ENCODE peak calls at places on chromosome 21, in ten cellular contexts. One of them, this sample, is unnamed.

GRCh38 chr21:26964379-26964778 is 2.5 kb downstream of the ADAMTS5 start:
- DNase-seq in small intestine: no peak
- DNase-seq in GM06990: no peak
- DNase-seq in uterus: peak; percentile 90
- DNase-seq in CD8-positive, alpha-beta T cell: no peak
- DNase-seq in heart right ventricle: peak; percentile 52
- DNase-seq in aorta: peak; percentile 82
- DNase-seq in adipocyte: no peak
- DNase-seq in transverse colon: peak; percentile 35
- DNase-seq in endodermal cell: peak; percentile 88
- DNase-seq in this sample: no peak

GRCh38 chr21:39180429-39181019 is 2.7 kb downstream of the PSMG1 start:
- DNase-seq in aorta: no peak
- DNase-seq in heart right ventricle: no peak
- DNase-seq in adipocyte: no peak
- DNase-seq in CD8-positive, alpha-beta T cell: no peak
- DNase-seq in transverse colon: no peak
- DNase-seq in GM06990: no peak
- DNase-seq in uterus: no peak
- DNase-seq in endodermal cell: no peak
- DNase-seq in small intestine: no peak
- DNase-seq in this sample: no peak

GRCh38 chr21:22758478-22758877 is 1760.3 kb downstream of the NCAM2 start:
- DNase-seq in uterus: no peak
- DNase-seq in aorta: no peak
- DNase-seq in transverse colon: no peak
- DNase-seq in endodermal cell: no peak
- DNase-seq in small intestine: no peak
- DNase-seq in GM06990: no peak
- DNase-seq in adipocyte: no peak
- DNase-seq in heart right ventricle: no peak
- DNase-seq in CD8-positive, alpha-beta T cell: no peak
- DNase-seq in this sample: no peak

GRCh38 chr21:25362375-25363267 is 244.7 kb downstream of the MRPL39 start:
- DNase-seq in aorta: no peak
- DNase-seq in heart right ventricle: no peak
- DNase-seq in small intestine: no peak
- DNase-seq in CD8-positive, alpha-beta T cell: no peak
- DNase-seq in adipocyte: no peak
- DNase-seq in endodermal cell: no peak
- DNase-seq in transverse colon: no peak
- DNase-seq in uterus: no peak
- DNase-seq in GM06990: no peak
- DNase-seq in this sample: no peak

GRCh38 chr21:37939838-37940237 is 23.6 kb upstream of the KCNJ6 start:
- DNase-seq in heart right ventricle: no peak
- DNase-seq in uterus: no peak
- DNase-seq in CD8-positive, alpha-beta T cell: no peak
- DNase-seq in aorta: no peak
- DNase-seq in GM06990: no peak
- DNase-seq in small intestine: no peak
- DNase-seq in endodermal cell: no peak
- DNase-seq in adipocyte: no peak
- DNase-seq in transverse colon: no peak
- DNase-seq in this sample: no peak

GRCh38 chr21:34552324-34553198 is 40.6 kb upstream of the KCNE1 start:
- DNase-seq in transverse colon: no peak
- DNase-seq in endodermal cell: no peak
- DNase-seq in aorta: no peak
- DNase-seq in adipocyte: peak; percentile 73
- DNase-seq in CD8-positive, alpha-beta T cell: no peak
- DNase-seq in small intestine: no peak
- DNase-seq in GM06990: no peak
- DNase-seq in uterus: no peak
- DNase-seq in heart right ventricle: no peak
- DNase-seq in this sample: no peak

GRCh38 chr21:35578350-35578782 is 482.0 kb downstream of the SETD4 start:
- DNase-seq in small intestine: no peak
- DNase-seq in endodermal cell: no peak
- DNase-seq in uterus: no peak
- DNase-seq in transverse colon: no peak
- DNase-seq in aorta: no peak
- DNase-seq in CD8-positive, alpha-beta T cell: no peak
- DNase-seq in heart right ventricle: no peak
- DNase-seq in GM06990: no peak
- DNase-seq in adipocyte: peak; percentile 83
- DNase-seq in this sample: no peak

GRCh38 chr21:14630556-14631069 is 84.5 kb upstream of the SAMSN1 start:
- DNase-seq in GM06990: peak; percentile 65
- DNase-seq in uterus: no peak
- DNase-seq in adipocyte: no peak
- DNase-seq in CD8-positive, alpha-beta T cell: no peak
- DNase-seq in aorta: no peak
- DNase-seq in heart right ventricle: no peak
- DNase-seq in transverse colon: no peak
- DNase-seq in small intestine: peak; percentile 11
- DNase-seq in endodermal cell: no peak
- DNase-seq in this sample: no peak

DNA sequence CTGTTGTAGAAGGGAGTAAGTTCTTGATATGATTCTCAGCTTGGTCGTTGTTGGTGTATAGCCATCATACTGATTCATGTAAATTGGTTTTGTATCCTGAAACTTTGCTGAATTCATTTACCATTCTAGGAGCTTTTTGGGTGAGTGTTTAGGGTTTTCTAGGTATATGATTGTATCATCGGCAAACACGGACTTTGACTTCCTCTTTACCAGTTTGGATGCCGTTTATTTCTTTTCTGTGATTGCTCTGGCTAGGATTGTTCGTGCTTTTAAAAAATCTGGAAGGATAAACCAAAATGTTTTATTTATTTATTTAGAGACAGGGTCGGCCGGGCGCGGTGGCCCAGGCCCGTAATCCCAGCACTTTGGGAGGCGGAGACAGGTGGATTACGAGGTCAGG is 20.6 kb downstream of the RRP1B start:
- DNase-seq in heart right ventricle: no peak
- DNase-seq in endodermal cell: no peak
- DNase-seq in adipocyte: no peak
- DNase-seq in transverse colon: no peak
- DNase-seq in CD8-positive, alpha-beta T cell: no peak
- DNase-seq in uterus: no peak
- DNase-seq in small intestine: no peak
- DNase-seq in GM06990: no peak
- DNase-seq in aorta: no peak
- DNase-seq in this sample: no peak
- H3K36me3 ChIP-seq in heart right ventricle: no peaks in the 10 kb centered on the region
- H3K36me3 ChIP-seq in endodermal cell: peaks cover 72% of the 10 kb centered on the region
- H3K36me3 ChIP-seq in adipocyte: peaks cover 73% of the 10 kb centered on the region
- H3K36me3 ChIP-seq in transverse colon: peaks cover 62% of the 10 kb centered on the region
- H3K36me3 ChIP-seq in CD8-positive, alpha-beta T cell: peaks cover 58% of the 10 kb centered on the region
- H3K36me3 ChIP-seq in uterus: no peaks in the 10 kb centered on the region
- H3K36me3 ChIP-seq in small intestine: peaks cover 11% of the 10 kb centered on the region
- H3K36me3 ChIP-seq in GM06990: peaks cover 21% of the 10 kb centered on the region
- H3K36me3 ChIP-seq in aorta: peaks cover 4% of the 10 kb centered on the region
- H3K36me3 ChIP-seq in this sample: peaks cover 99% of the 10 kb centered on the region

DNA sequence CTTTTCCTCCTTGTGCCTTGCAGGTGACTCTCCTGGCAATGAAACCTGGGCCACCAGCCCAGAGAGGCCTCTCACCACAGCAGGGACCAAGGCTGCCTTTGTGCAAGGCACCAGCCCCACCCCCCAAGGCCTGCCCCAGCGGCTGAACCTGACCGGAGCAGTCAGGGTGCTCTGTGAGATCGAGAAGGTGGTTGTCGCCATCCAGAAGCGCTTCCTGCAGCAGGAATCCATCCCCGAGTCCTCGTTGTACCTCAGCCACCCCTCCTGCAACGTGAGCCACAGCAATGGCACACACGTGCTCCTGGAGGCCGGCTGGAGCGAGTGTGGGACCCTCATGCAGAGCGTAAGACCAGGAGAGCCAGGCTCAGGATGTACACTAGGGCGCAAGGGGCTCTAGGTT is 51.7 kb downstream of the UMODL1 start:
- DNase-seq in adipocyte: no peak
- DNase-seq in heart right ventricle: no peak
- DNase-seq in aorta: peak; percentile 68
- DNase-seq in endodermal cell: no peak
- DNase-seq in GM06990: no peak
- DNase-seq in transverse colon: no peak
- DNase-seq in small intestine: peak; percentile 33
- DNase-seq in uterus: no peak
- DNase-seq in CD8-positive, alpha-beta T cell: no peak
- DNase-seq in this sample: no peak
- H3K27me3 ChIP-seq in adipocyte: peaks cover 74% of the 10 kb centered on the region
- H3K27me3 ChIP-seq in heart right ventricle: peaks cover 68% of the 10 kb centered on the region
- H3K27me3 ChIP-seq in aorta: no peaks in the 10 kb centered on the region
- H3K27me3 ChIP-seq in endodermal cell: no peaks in the 10 kb centered on the region
- H3K27me3 ChIP-seq in GM06990: peaks cover 2% of the 10 kb centered on the region
- H3K27me3 ChIP-seq in transverse colon: peaks cover 48% of the 10 kb centered on the region
- H3K27me3 ChIP-seq in small intestine: peaks cover 2% of the 10 kb centered on the region
- H3K27me3 ChIP-seq in uterus: no peaks in the 10 kb centered on the region
- H3K27me3 ChIP-seq in CD8-positive, alpha-beta T cell: peaks cover 3% of the 10 kb centered on the region
- H3K27me3 ChIP-seq in this sample: peaks cover 35% of the 10 kb centered on the region

GRCh38 chr21:46504681-46505080 is 46.0 kb downstream of the DIP2A start:
- DNase-seq in heart right ventricle: no peak
- DNase-seq in aorta: no peak
- DNase-seq in GM06990: no peak
- DNase-seq in endodermal cell: no peak
- DNase-seq in adipocyte: no peak
- DNase-seq in small intestine: no peak
- DNase-seq in uterus: no peak
- DNase-seq in CD8-positive, alpha-beta T cell: no peak
- DNase-seq in transverse colon: no peak
- DNase-seq in this sample: no peak

GRCh38 chr21:46509760-46510159 is 51.1 kb downstream of the DIP2A start:
- DNase-seq in small intestine: peak; percentile 85
- DNase-seq in GM06990: no peak
- DNase-seq in CD8-positive, alpha-beta T cell: no peak
- DNase-seq in aorta: no peak
- DNase-seq in transverse colon: peak; percentile 49
- DNase-seq in heart right ventricle: no peak
- DNase-seq in endodermal cell: no peak
- DNase-seq in uterus: no peak
- DNase-seq in adipocyte: no peak
- DNase-seq in this sample: no peak

GRCh38 chr21:46503922-46504539 is 45.3 kb downstream of the DIP2A start:
- DNase-seq in CD8-positive, alpha-beta T cell: no peak
- DNase-seq in uterus: no peak
- DNase-seq in adipocyte: no peak
- DNase-seq in transverse colon: no peak
- DNase-seq in endodermal cell: no peak
- DNase-seq in heart right ventricle: no peak
- DNase-seq in small intestine: no peak
- DNase-seq in aorta: no peak
- DNase-seq in GM06990: peak; percentile 55
- DNase-seq in this sample: no peak

DNA sequence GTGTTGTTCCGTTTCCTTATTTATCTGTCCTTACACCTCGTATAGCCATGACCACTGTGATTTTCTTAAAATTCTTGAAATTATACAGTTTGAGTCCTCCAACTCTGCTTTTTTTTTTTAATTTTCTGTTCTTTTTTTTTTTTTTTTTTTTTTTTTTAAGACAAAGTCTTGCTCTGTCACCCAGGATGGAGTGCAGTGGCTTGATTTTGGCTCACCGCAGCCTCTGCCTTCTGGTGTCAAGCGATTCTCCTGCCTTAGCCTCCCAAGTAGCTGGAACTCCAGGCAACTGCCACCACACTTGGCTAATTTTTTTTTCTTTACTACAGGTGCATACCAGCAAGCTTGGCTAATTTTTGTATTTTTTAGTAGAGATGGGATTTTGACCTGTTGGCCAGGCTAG is 48.9 kb downstream of the DIP2A start:
- DNase-seq in aorta: no peak
- DNase-seq in transverse colon: no peak
- DNase-seq in CD8-positive, alpha-beta T cell: no peak
- DNase-seq in uterus: no peak
- DNase-seq in small intestine: no peak
- DNase-seq in adipocyte: no peak
- DNase-seq in heart right ventricle: no peak
- DNase-seq in endodermal cell: no peak
- DNase-seq in GM06990: no peak
- DNase-seq in this sample: no peak
- H3K36me3 ChIP-seq in aorta: no peaks in the 10 kb centered on the region
- H3K36me3 ChIP-seq in transverse colon: peaks cover 43% of the 10 kb centered on the region
- H3K36me3 ChIP-seq in CD8-positive, alpha-beta T cell: peaks cover 37% of the 10 kb centered on the region
- H3K36me3 ChIP-seq in uterus: no peaks in the 10 kb centered on the region
- H3K36me3 ChIP-seq in small intestine: peaks cover 6% of the 10 kb centered on the region
- H3K36me3 ChIP-seq in adipocyte: peaks cover 55% of the 10 kb centered on the region
- H3K36me3 ChIP-seq in heart right ventricle: peaks cover 8% of the 10 kb centered on the region
- H3K36me3 ChIP-seq in endodermal cell: peaks cover 72% of the 10 kb centered on the region
- H3K36me3 ChIP-seq in GM06990: peaks cover 11% of the 10 kb centered on the region
- H3K36me3 ChIP-seq in this sample: peaks cover 75% of the 10 kb centered on the region

GRCh38 chr21:32184059-32184458 is 94.8 kb downstream of the MIS18A start:
- DNase-seq in endodermal cell: peak; percentile 50
- DNase-seq in CD8-positive, alpha-beta T cell: no peak
- DNase-seq in heart right ventricle: no peak
- DNase-seq in adipocyte: no peak
- DNase-seq in GM06990: no peak
- DNase-seq in transverse colon: no peak
- DNase-seq in uterus: no peak
- DNase-seq in small intestine: no peak
- DNase-seq in aorta: no peak
- DNase-seq in this sample: no peak

GRCh38 chr21:32186843-32187242 is 92.0 kb downstream of the MIS18A start:
- DNase-seq in heart right ventricle: no peak
- DNase-seq in CD8-positive, alpha-beta T cell: no peak
- DNase-seq in aorta: no peak
- DNase-seq in uterus: no peak
- DNase-seq in transverse colon: no peak
- DNase-seq in adipocyte: no peak
- DNase-seq in small intestine: no peak
- DNase-seq in endodermal cell: no peak
- DNase-seq in GM06990: no peak
- DNase-seq in this sample: no peak

GRCh38 chr21:32184485-32184884 is 94.4 kb downstream of the MIS18A start:
- DNase-seq in CD8-positive, alpha-beta T cell: no peak
- DNase-seq in uterus: no peak
- DNase-seq in endodermal cell: peak; percentile 63
- DNase-seq in aorta: no peak
- DNase-seq in small intestine: no peak
- DNase-seq in transverse colon: no peak
- DNase-seq in GM06990: no peak
- DNase-seq in heart right ventricle: no peak
- DNase-seq in adipocyte: no peak
- DNase-seq in this sample: no peak

GRCh38 chr21:32185726-32186125 is 93.1 kb downstream of the MIS18A start:
- DNase-seq in endodermal cell: no peak
- DNase-seq in CD8-positive, alpha-beta T cell: no peak
- DNase-seq in transverse colon: no peak
- DNase-seq in adipocyte: no peak
- DNase-seq in small intestine: no peak
- DNase-seq in GM06990: no peak
- DNase-seq in uterus: no peak
- DNase-seq in heart right ventricle: no peak
- DNase-seq in aorta: no peak
- DNase-seq in this sample: no peak

DNA sequence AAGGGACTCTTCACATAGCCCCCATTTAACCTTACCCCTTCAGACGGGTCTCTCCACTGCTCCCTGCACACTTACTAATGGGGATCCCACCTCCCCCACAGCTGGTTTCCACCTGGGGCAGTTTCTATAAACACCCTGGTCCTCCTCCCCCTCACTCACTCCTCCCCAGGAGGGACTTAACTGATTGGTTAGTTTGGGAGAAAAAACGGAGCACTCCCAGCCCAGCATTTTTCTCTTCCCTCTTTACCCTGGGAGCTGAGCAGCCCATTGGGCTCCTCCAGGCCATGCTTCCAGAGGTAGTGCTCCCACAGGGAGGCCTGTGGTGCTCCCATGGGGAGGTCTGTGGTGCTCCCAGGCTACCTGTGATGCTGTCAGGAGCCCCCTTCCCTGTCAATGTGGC is 93.7 kb downstream of the MIS18A start:
- DNase-seq in CD8-positive, alpha-beta T cell: no peak
- DNase-seq in heart right ventricle: no peak
- DNase-seq in GM06990: no peak
- DNase-seq in uterus: no peak
- DNase-seq in small intestine: no peak
- DNase-seq in endodermal cell: no peak
- DNase-seq in transverse colon: no peak
- DNase-seq in adipocyte: no peak
- DNase-seq in aorta: no peak
- DNase-seq in this sample: no peak
- H3K27me3 ChIP-seq in CD8-positive, alpha-beta T cell: no peaks in the 10 kb centered on the region
- H3K27me3 ChIP-seq in heart right ventricle: no peaks in the 10 kb centered on the region
- H3K27me3 ChIP-seq in GM06990: peaks cover 2% of the 10 kb centered on the region
- H3K27me3 ChIP-seq in uterus: no peaks in the 10 kb centered on the region
- H3K27me3 ChIP-seq in small intestine: no peaks in the 10 kb centered on the region
- H3K27me3 ChIP-seq in endodermal cell: no peaks in the 10 kb centered on the region
- H3K27me3 ChIP-seq in transverse colon: no peaks in the 10 kb centered on the region
- H3K27me3 ChIP-seq in adipocyte: peaks cover 35% of the 10 kb centered on the region
- H3K27me3 ChIP-seq in aorta: no peaks in the 10 kb centered on the region
- H3K27me3 ChIP-seq in this sample: no peaks in the 10 kb centered on the region